ENCODE peak calls at places on chromosomes 3 and 15, in ten cellular contexts. A is ovary; P is K562; I is Karpas-422; U is cardiac muscle cell; B is effector memory CD4-positive, alpha-beta T cell; N is body of pancreas; X is dorsolateral prefrontal cortex; G is bronchial epithelial cell; Y is gastrocnemius medialis. H is an unnamed sample.

GRCh38 chr15:37059051-37059450 is 41.3 kb downstream of the MEIS2 start:
- DNase-seq in A (no peak), P (no peak), I (no peak), U (peak), B (no peak), N (no peak), X (no peak), G (peak), Y (no peak), H (no peak)

GRCh38 chr3:13045904-13046568 is 27.2 kb downstream of the IQSEC1 start:
- DNase-seq in A (no peak), P (peak), I (peak), U (no peak), B (no peak), N (no peak), X (peak), G (no peak), Y (no peak), H (no peak)

GRCh38 chr15:98635848-98636247 is 12.5 kb upstream of the IGF1R start:
- DNase-seq in A (no peak), P (no peak), I (no peak), U (no peak), B (no peak), N (no peak), X (no peak), G (no peak), Y (no peak), H (no peak)

GRCh38 chr3:31941230-31941632 is 39.8 kb downstream of the OSBPL10 start:
- DNase-seq in A (no peak), P (no peak), I (no peak), U (peak), B (no peak), N (no peak), X (no peak), G (peak), Y (no peak), H (no peak)

GRCh38 chr15:39364721-39365120 is 216.2 kb upstream of the THBS1 start:
- DNase-seq in A (no peak), P (no peak), I (no peak), U (no peak), B (no peak), N (no peak), X (no peak), G (no peak), Y (no peak), H (no peak)

GRCh38 chr3:169562988-169563774 is 100.3 kb downstream of the MECOM start:
- DNase-seq in A (no peak), P (no peak), I (peak), U (peak), B (no peak), N (no peak), X (no peak), G (peak), Y (no peak), H (no peak)

GRCh38 chr15:87368511-87368910 is 888.0 kb downstream of the NTRK3 start:
- DNase-seq in A (no peak), P (no peak), I (no peak), U (peak), B (no peak), N (no peak), X (no peak), G (peak), Y (no peak), H (no peak)

GRCh38 chr15:77532846-77533245 is 99.9 kb downstream of the LINGO1 start:
- DNase-seq in A (no peak), P (no peak), I (no peak), U (no peak), B (no peak), N (no peak), X (peak), G (no peak), Y (no peak), H (no peak)

GRCh38 chr3:30231277-30232141 is 374.9 kb upstream of the TGFBR2 start:
- DNase-seq in A (no peak), P (no peak), I (no peak), U (peak), B (no peak), N (no peak), X (no peak), G (no peak), Y (no peak), H (no peak)

GRCh38 chr3:174099724-174100123 is 702.2 kb downstream of the NLGN1 start:
- DNase-seq in A (no peak), P (no peak), I (no peak), U (no peak), B (no peak), N (no peak), X (no peak), G (no peak), Y (no peak), H (no peak)

GRCh38 chr3:32423956-32424558 is 32.4 kb downstream of the CMTM7 start:
- DNase-seq in A (no peak), P (no peak), I (no peak), U (no peak), B (no peak), N (no peak), X (no peak), G (no peak), Y (no peak), H (no peak)

GRCh38 chr3:33035596-33035995 is 61.4 kb downstream of the GLB1 start:
- DNase-seq in A (no peak), P (no peak), I (no peak), U (peak), B (no peak), N (no peak), X (no peak), G (peak), Y (no peak), H (no peak)

GRCh38 chr3:161413127-161413854 is 42.0 kb upstream of the SPTSSB start:
- DNase-seq in A (no peak), P (no peak), I (no peak), U (peak), B (no peak), N (peak), X (peak), G (peak), Y (no peak), H (peak)

GRCh38 chr3:126114406-126115386 is 30.8 kb upstream of the SLC41A3 start:
- DNase-seq in A (no peak), P (no peak), I (no peak), U (no peak), B (no peak), N (peak), X (peak), G (no peak), Y (peak), H (no peak)

GRCh38 chr15:47711654-47712053 is 5.7 kb upstream of the SEMA6D start:
- DNase-seq in A (no peak), P (no peak), I (peak), U (peak), B (no peak), N (no peak), X (no peak), G (peak), Y (no peak), H (no peak)

GRCh38 chr15:101031203-101031602 is 112.0 kb downstream of the LRRK1 start:
- DNase-seq in A (no peak), P (no peak), I (no peak), U (peak), B (no peak), N (peak), X (no peak), G (peak), Y (no peak), H (no peak)

GRCh38 chr3:46901591-46902187 is 24.2 kb downstream of the PTH1R start:
- DNase-seq in A (no peak), P (no peak), I (no peak), U (no peak), B (no peak), N (no peak), X (no peak), G (no peak), Y (no peak), H (peak)

GRCh38 chr3:94285874-94286273 is 223.0 kb downstream of the NSUN3 start:
- DNase-seq in A (no peak), P (no peak), I (no peak), U (peak), B (no peak), N (no peak), X (no peak), G (peak), Y (no peak), H (no peak)

GRCh38 chr3:156448300-156448699 is 106.6 kb downstream of the SSR3 start:
- DNase-seq in A (no peak), P (peak), I (peak), U (peak), B (peak), N (no peak), X (no peak), G (peak), Y (no peak), H (no peak)

GRCh38 chr15:78628227-78628626 is 7.4 kb upstream of the CHRNA3 start:
- DNase-seq in A (no peak), P (no peak), I (no peak), U (no peak), B (no peak), N (no peak), X (no peak), G (peak), Y (no peak), H (no peak)

GRCh38 chr15:78626611-78627010 is 5.8 kb upstream of the CHRNA3 start:
- DNase-seq in A (no peak), P (no peak), I (no peak), U (no peak), B (no peak), N (no peak), X (no peak), G (no peak), Y (no peak), H (no peak)

GRCh38 chr15:78624651-78625590 is 4.1 kb upstream of the CHRNA3 start:
- DNase-seq in A (no peak), P (no peak), I (peak), U (no peak), B (no peak), N (no peak), X (no peak), G (no peak), Y (no peak), H (no peak)

GRCh38 chr15:78623786-78624497 is 3.1 kb upstream of the CHRNA3 start:
- DNase-seq in A (no peak), P (no peak), I (peak), U (no peak), B (no peak), N (no peak), X (no peak), G (no peak), Y (no peak), H (no peak)

GRCh38 chr15:78625621-78626280 is 5.0 kb upstream of the CHRNA3 start:
- DNase-seq in A (no peak), P (no peak), I (peak), U (no peak), B (no peak), N (no peak), X (no peak), G (no peak), Y (no peak), H (no peak)
- H3K4me3 ChIP-seq in A (no peak), P (no peak), I (no peak), U (no peak), B (no peak), N (no peak), X (no peak), G (no peak), Y (no peak), H (no peak)

GRCh38 chr3:158097571-158098553 is 8.4 kb downstream of the SHOX2 start:
- DNase-seq in A (no peak), P (no peak), I (peak), U (peak), B (peak), N (peak), X (no peak), G (peak), Y (no peak), H (peak)

GRCh38 chr3:158095302-158095997 is 10.8 kb downstream of the SHOX2 start:
- DNase-seq in A (no peak), P (no peak), I (peak), U (no peak), B (no peak), N (no peak), X (no peak), G (no peak), Y (no peak), H (no peak)

GRCh38 chr3:158098834-158099424 is 7.3 kb downstream of the SHOX2 start:
- DNase-seq in A (no peak), P (no peak), I (no peak), U (no peak), B (no peak), N (no peak), X (no peak), G (no peak), Y (no peak), H (no peak)

GRCh38 chr3:158094917-158095301 is 11.3 kb downstream of the SHOX2 start:
- DNase-seq in A (no peak), P (no peak), I (no peak), U (no peak), B (no peak), N (no peak), X (no peak), G (no peak), Y (no peak), H (peak)

GRCh38 chr3:158097141-158097540 is 9.1 kb downstream of the SHOX2 start:
- DNase-seq in A (no peak), P (no peak), I (no peak), U (no peak), B (no peak), N (no peak), X (no peak), G (no peak), Y (no peak), H (no peak)
- H3K4me3 ChIP-seq in A (no peak), P (no peak), I (peak), U (peak), B (no peak), N (no peak), X (no peak), G (no peak), Y (peak), H (peak)

GRCh38 chr15:57477736-57478522 is 101.6 kb downstream of the CGNL1 start:
- DNase-seq in A (no peak), P (no peak), I (no peak), U (no peak), B (no peak), N (peak), X (no peak), G (no peak), Y (no peak), H (no peak)
- H3K4me3 ChIP-seq in A (no peak), P (no peak), I (no peak), U (no peak), B (no peak), N (no peak), X (no peak), G (no peak), Y (no peak), H (no peak)

DNA sequence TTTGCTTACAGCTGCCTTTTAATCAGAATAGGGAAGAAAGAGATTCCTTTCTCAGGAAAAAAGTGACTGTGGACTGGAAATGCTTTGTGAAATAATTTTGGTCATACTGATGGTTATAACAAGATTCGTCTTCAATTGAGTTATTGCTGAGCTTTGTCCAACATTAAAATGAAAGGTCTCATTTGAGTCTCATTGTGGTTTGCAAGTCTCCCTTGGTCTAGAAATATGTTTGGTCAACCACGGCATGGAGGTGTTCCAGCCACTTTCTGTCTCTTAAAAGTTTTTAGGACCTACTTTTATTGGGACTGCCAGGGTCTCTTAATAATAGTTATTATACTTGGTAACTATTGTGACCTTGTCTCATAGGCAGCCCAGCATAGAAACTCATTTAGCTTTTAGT is 15.3 kb downstream of the FLNB start:
- DNase-seq in A (no peak), P (no peak), I (no peak), U (no peak), B (no peak), N (no peak), X (no peak), G (no peak), Y (no peak), H (no peak)
- H3K4me3 ChIP-seq in A (no peak), P (no peak), I (no peak), U (no peak), B (no peak), N (no peak), X (no peak), G (no peak), Y (no peak), H (no peak)

GRCh38 chr3:10495003-10495402 is 10.4 kb downstream of the ATP2B2 start:
- DNase-seq in A (no peak), P (peak), I (no peak), U (peak), B (no peak), N (peak), X (no peak), G (peak), Y (no peak), H (no peak)
- H3K4me3 ChIP-seq in A (no peak), P (no peak), I (no peak), U (no peak), B (no peak), N (no peak), X (no peak), G (no peak), Y (no peak), H (no peak)

GRCh38 chr3:124881976-124882697 is 5.0 kb downstream of the ITGB5 start:
- DNase-seq in A (no peak), P (no peak), I (no peak), U (no peak), B (no peak), N (no peak), X (no peak), G (no peak), Y (no peak), H (peak)

GRCh38 chr3:124882749-124883148 is 4.4 kb downstream of the ITGB5 start:
- DNase-seq in A (no peak), P (no peak), I (no peak), U (no peak), B (no peak), N (no peak), X (no peak), G (no peak), Y (no peak), H (no peak)

GRCh38 chr3:124883191-124883747 is 3.9 kb downstream of the ITGB5 start:
- DNase-seq in A (no peak), P (no peak), I (no peak), U (no peak), B (no peak), N (no peak), X (no peak), G (no peak), Y (no peak), H (no peak)

GRCh38 chr3:124885466-124886167 is 1.5 kb downstream of the ITGB5 start:
- DNase-seq in A (no peak), P (no peak), I (no peak), U (peak), B (no peak), N (no peak), X (no peak), G (peak), Y (no peak), H (no peak)

DNA sequence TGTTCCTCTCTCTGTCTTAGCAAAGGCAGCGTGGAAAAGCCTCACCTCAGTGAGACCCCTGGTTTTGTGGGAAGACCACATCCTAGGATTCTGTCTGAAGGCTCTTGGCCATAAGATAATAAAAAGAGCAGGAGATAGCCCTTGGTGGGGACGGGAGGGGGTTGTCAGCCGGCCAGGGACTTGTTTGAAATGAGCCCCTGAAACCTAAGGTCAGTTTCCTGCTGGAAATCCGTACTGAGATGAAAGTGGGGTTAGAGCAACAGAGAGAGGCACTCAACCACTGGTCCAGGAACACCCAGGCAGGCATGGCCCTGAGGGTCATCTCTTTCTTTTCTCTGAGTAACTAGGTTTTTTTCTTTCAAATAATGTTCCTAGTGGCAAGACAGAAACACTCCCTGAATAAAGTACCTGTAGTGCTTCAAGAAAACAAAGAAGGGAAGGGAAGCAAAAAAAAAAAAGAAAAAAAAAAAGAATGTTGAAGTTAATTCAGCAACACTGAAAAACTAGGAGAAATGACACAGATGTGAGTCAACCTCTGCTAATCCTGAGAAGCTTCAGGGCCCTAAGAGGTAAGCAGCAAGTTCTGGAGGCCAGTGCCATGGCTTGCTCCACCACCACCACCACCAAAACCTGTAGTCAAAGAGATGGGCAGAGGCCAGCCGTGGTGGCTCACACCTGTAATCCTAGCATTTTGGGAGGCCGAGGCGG is 3.2 kb downstream of the ITGB5 start:
- DNase-seq in A (no peak), P (no peak), I (no peak), U (no peak), B (no peak), N (no peak), X (no peak), G (peak), Y (no peak), H (no peak)
- H3K4me3 ChIP-seq in A (no peak), P (no peak), I (no peak), U (no peak), B (no peak), N (no peak), X (no peak), G (no peak), Y (no peak), H (no peak)

GRCh38 chr3:65483475-65483874 is 555.2 kb downstream of the MAGI1 start:
- DNase-seq in A (no peak), P (no peak), I (no peak), U (peak), B (no peak), N (peak), X (peak), G (peak), Y (peak), H (peak)
- H3K4me3 ChIP-seq in A (no peak), P (no peak), I (no peak), U (no peak), B (no peak), N (no peak), X (no peak), G (no peak), Y (peak), H (no peak)

H was measured in right cardiac atrium.